ENCODE peak calls at places on chromosomes 7 and 10, in five cellular contexts. X is NCI-H2029, J is Ammon's horn, Y is left cardiac atrium, T is NAMALWA. M is an unnamed sample.

GRCh38 chr10:124504711-124505110 is 43.1 kb downstream of the LHPP start:
- DNase-seq in J (no peak), T (no peak), X (no peak), Y (no peak), M (no peak)

GRCh38 chr7:157129907-157130460 is 8.7 kb upstream of the UBE3C start:
- DNase-seq in T (no peak), Y (no peak), X (no peak), J (no peak), M (no peak)

GRCh38 chr10:90167174-90168064 is 466.0 kb downstream of the KIF20B start:
- DNase-seq in T (no peak), Y (no peak), X (no peak), J (no peak), M (no peak)

GRCh38 chr7:92647652-92648051 is 57.5 kb upstream of the FAM133B start:
- DNase-seq in J (peak), Y (no peak), T (no peak), X (no peak), M (no peak)

GRCh38 chr10:114687459-114687858 is 29.4 kb upstream of the ABLIM1 start:
- DNase-seq in T (no peak), Y (no peak), X (no peak), J (no peak), M (no peak)

GRCh38 chr10:124544711-124545110 is 83.1 kb downstream of the LHPP start:
- DNase-seq in J (peak), X (no peak), T (no peak), Y (no peak), M (no peak)

GRCh38 chr7:154484406-154484805 is 432.2 kb downstream of the DPP6 start:
- DNase-seq in T (no peak), X (no peak), Y (no peak), J (peak), M (no peak)

GRCh38 chr10:34721201-34721840 is 93.8 kb downstream of the PARD3 start:
- DNase-seq in X (no peak), Y (no peak), J (no peak), T (no peak), M (peak)

GRCh38 chr7:17625038-17625437 is 315.3 kb downstream of the SNX13 start:
- DNase-seq in T (no peak), J (no peak), X (no peak), Y (no peak), M (no peak)

GRCh38 chr10:23363788-23364135 is 19.2 kb upstream of the C10orf67 start:
- DNase-seq in X (no peak), J (no peak), Y (no peak), T (no peak), M (no peak)

GRCh38 chr7:77217474-77218185 is 18.0 kb upstream of the FGL2 start:
- DNase-seq in T (no peak), X (no peak), J (no peak), Y (no peak), M (no peak)

GRCh38 chr10:4263281-4263921 is 478.4 kb upstream of the KLF6 start:
- DNase-seq in J (no peak), X (no peak), Y (no peak), T (no peak), M (no peak)

GRCh38 chr7:73895626-73896025 is 34.7 kb downstream of the TMEM270 start:
- DNase-seq in T (no peak), J (no peak), Y (no peak), X (no peak), M (no peak)

GRCh38 chr10:125535559-125535958 is 147.4 kb downstream of the TEX36 start:
- DNase-seq in J (peak), X (no peak), T (no peak), Y (no peak), M (no peak)

GRCh38 chr10:5977471-5978370 is at the start of gene IL15RA:
- DNase-seq in J (peak), T (peak), X (peak), Y (peak), M (peak)

GRCh38 chr10:130200156-130201042 is 64.2 kb downstream of the GLRX3 start:
- DNase-seq in J (no peak), Y (no peak), T (no peak), X (no peak), M (no peak)

GRCh38 chr10:22723343-22723779 is 9.0 kb upstream of the PIP4K2A start:
- DNase-seq in Y (no peak), J (peak), X (no peak), T (peak), M (peak)

GRCh38 chr10:113133497-113133896 is 183.4 kb downstream of the TCF7L2 start:
- DNase-seq in T (no peak), X (no peak), J (no peak), Y (no peak), M (no peak)

GRCh38 chr10:120456626-120457430 is at the start of gene PLPP4:
- DNase-seq in J (peak), T (no peak), Y (peak), X (no peak), M (peak)

GRCh38 chr10:61020420-61021158 is 76.6 kb upstream of the RHOBTB1 start:
- DNase-seq in X (no peak), T (no peak), Y (no peak), J (no peak), M (no peak)

GRCh38 chr7:1267016-1267900 is 34.6 kb downstream of the UNCX start:
- DNase-seq in X (no peak), J (no peak), T (no peak), Y (no peak), M (no peak)

GRCh38 chr7:24722386-24723177 is 34.7 kb downstream of the GSDME start:
- DNase-seq in J (peak), X (no peak), Y (no peak), T (no peak), M (no peak)

GRCh38 chr10:125605167-125605566 is 77.8 kb downstream of the TEX36 start:
- DNase-seq in Y (no peak), T (no peak), X (no peak), J (no peak), M (no peak)

GRCh38 chr7:106367018-106367420 is 82.2 kb upstream of the NAMPT start:
- DNase-seq in J (no peak), T (peak), X (peak), Y (no peak), M (peak)

GRCh38 chr7:2141656-2142055 is 91.1 kb downstream of the MAD1L1 start:
- DNase-seq in J (peak), X (no peak), T (no peak), Y (no peak), M (no peak)

GRCh38 chr7:93843260-93843659 is 47.3 kb downstream of the TFPI2 start:
- DNase-seq in X (no peak), Y (no peak), J (no peak), T (no peak), M (no peak)

GRCh38 chr10:114103286-114103685 is 59.6 kb downstream of the ADRB1 start:
- DNase-seq in J (peak), Y (no peak), T (peak), X (peak), M (peak)

GRCh38 chr7:98238976-98239375 is 13.1 kb downstream of the TECPR1 start:
- DNase-seq in X (no peak), J (no peak), T (no peak), Y (no peak), M (no peak)

GRCh38 chr10:29946953-29947700 is 112.3 kb downstream of the JCAD start:
- DNase-seq in Y (peak), X (no peak), T (no peak), J (no peak), M (no peak)

M was measured in RPMI8226.